ENCODE peak calls at places on chromosomes 16 and 17, in six cellular contexts. L is A549, F is cardiac muscle cell, O is heart left ventricle, G is kidney epithelial cell, U is LNCaP clone FGC. I is an unnamed sample.

GRCh38 chr16:57187508-57187854 is 1.4 kb downstream of the RSPRY1 start:
- DNase-seq in L (no peak), F (peak; percentile 22), O (no peak), G (no peak), U (no peak), I (no peak)

GRCh38 chr17:51371732-51372151 is 111.4 kb downstream of the UTP18 start:
- DNase-seq in L (peak; percentile 86), F (peak; percentile 70), O (no peak), G (no peak), U (peak; percentile 25), I (no peak)

GRCh38 chr16:47143329-47143676 is 442 bp downstream of the NETO2 start:
- DNase-seq in L (peak; percentile 84), F (peak; percentile 80), O (peak; percentile 57), G (no peak), U (peak; percentile 34), I (peak; percentile 80)

GRCh38 chr16:86798247-86799041 is 220.1 kb downstream of the FOXL1 start:
- DNase-seq in L (no peak), F (no peak), O (no peak), G (peak; percentile 56), U (no peak), I (no peak)

GRCh38 chr17:688100-688989 is 26.3 kb downstream of the VPS53 start:
- DNase-seq in L (peak; percentile 67), F (peak; percentile 59), O (no peak), G (no peak), U (no peak), I (no peak)

GRCh38 chr16:65663774-65664173 is 541.9 kb upstream of the CDH11 start:
- DNase-seq in L (no peak), F (no peak), O (no peak), G (no peak), U (no peak), I (no peak)

GRCh38 chr16:3542153-3542550 is 35.1 kb downstream of the NLRC3 start:
- DNase-seq in L (no peak), F (no peak), O (no peak), G (no peak), U (no peak), I (no peak)

GRCh38 chr17:8869416-8869815 is 1.9 kb upstream of the PIK3R6 start:
- DNase-seq in L (no peak), F (no peak), O (no peak), G (no peak), U (no peak), I (no peak)

GRCh38 chr16:56848955-56849689 is 15.9 kb upstream of the SLC12A3 start:
- DNase-seq in L (no peak), F (peak; percentile 69), O (no peak), G (peak; percentile 65), U (no peak), I (peak; percentile 20)

GRCh38 chr16:79599256-79599836 is 1.2 kb downstream of the MAF start:
- DNase-seq in L (peak; percentile 31), F (peak; percentile 4), O (peak; percentile 40), G (no peak), U (no peak), I (no peak)

GRCh38 chr16:34801875-34802274 is 1342.5 kb downstream of the TP53TG3F start:
- DNase-seq in L (no peak), F (no peak), O (no peak), G (no peak), U (no peak), I (peak; percentile 34)

GRCh38 chr16:12569061-12569460 is 234.6 kb downstream of the CPPED1 start:
- DNase-seq in L (no peak), F (no peak), O (no peak), G (no peak), U (no peak), I (no peak)

GRCh38 chr16:48963306-48963705 is 318.3 kb downstream of the CBLN1 start:
- DNase-seq in L (peak; percentile 17), F (no peak), O (peak; percentile 28), G (no peak), U (no peak), I (no peak)

GRCh38 chr16:88083582-88083981 is 132.3 kb downstream of the BANP start:
- DNase-seq in L (no peak), F (no peak), O (no peak), G (no peak), U (no peak), I (no peak)

GRCh38 chr17:81958633-81959342 is 2.2 kb downstream of the NOTUM start:
- DNase-seq in L (no peak), F (no peak), O (no peak), G (no peak), U (no peak), I (no peak)
- TF ChIP-seq CTCF in L (no peak), F (no peak), O (no peak), G (no peak), U (no peak), I (no peak)

DNA sequence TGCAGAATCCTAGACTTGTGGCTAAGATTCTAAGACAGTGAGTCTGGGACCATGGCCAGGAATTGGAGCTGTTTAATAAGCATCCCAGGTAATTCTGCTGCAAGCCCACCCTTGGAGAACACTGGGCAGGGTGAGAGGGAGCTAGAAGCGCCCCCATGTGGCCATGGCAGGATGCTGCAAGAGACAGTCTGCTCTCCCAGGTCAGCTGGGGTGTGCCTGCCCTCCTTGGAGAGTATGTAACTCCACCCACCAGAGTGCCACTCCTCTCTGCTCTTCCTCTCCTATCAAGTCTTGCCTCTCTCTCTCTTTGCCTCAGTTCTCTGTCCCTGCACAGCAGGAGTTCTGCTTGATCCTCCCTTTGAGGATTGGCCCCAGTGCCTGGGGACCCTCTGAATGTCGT is 14.9 kb downstream of the RCVRN start:
- DNase-seq in L (peak; percentile 75), F (peak; percentile 62), O (peak; percentile 38), G (no peak), U (no peak), I (no peak)
- TF ChIP-seq CTCF in L (peak; percentile 49), F (peak; percentile 91), O (peak; percentile 50), G (peak; percentile 58), U (peak; percentile 42), I (no peak)

GRCh38 chr16:13968835-13969234 is 48.9 kb downstream of the ERCC4 start:
- DNase-seq in L (no peak), F (no peak), O (no peak), G (no peak), U (no peak), I (no peak)
- TF ChIP-seq CTCF in L (peak; percentile 9), F (no peak), O (no peak), G (no peak), U (no peak), I (no peak)

DNA sequence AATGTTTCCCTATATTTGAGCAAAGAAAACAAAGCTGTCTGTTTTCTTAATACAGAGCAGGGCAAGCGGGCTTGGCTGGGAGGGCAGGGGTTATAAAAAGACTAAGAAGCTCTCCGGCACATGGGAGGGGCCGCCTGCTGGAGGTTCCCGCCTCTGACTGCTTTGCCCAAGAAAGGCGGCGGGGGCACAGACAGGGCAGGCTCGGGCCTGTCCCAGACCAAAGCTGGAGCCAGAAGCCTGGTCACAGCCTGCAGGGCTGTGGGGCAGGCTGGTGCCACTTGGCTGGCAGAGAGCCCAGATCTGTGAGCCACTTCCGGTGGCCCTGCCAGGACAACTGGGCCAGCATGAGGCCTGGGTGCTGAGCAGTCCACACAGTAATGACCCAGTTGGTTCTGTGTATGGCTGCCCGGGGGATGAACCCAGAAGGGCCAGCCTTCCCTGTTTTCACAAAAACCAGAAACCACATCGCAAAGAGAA is 89.4 kb downstream of the LITAF start:
- DNase-seq in L (peak; percentile 92), F (peak; percentile 65), O (peak; percentile 96), G (peak; percentile 29), U (peak; percentile 87), I (peak; percentile 74)
- TF ChIP-seq CTCF in L (no peak), F (peak; percentile 10), O (peak; percentile 30), G (peak; percentile 8), U (no peak), I (no peak)

GRCh38 chr17:34852614-34853013 is 108.6 kb downstream of the CCT6B start:
- DNase-seq in L (peak; percentile 40), F (no peak), O (no peak), G (no peak), U (no peak), I (no peak)
- TF ChIP-seq CTCF in L (no peak), F (no peak), O (no peak), G (no peak), U (no peak), I (no peak)

DNA sequence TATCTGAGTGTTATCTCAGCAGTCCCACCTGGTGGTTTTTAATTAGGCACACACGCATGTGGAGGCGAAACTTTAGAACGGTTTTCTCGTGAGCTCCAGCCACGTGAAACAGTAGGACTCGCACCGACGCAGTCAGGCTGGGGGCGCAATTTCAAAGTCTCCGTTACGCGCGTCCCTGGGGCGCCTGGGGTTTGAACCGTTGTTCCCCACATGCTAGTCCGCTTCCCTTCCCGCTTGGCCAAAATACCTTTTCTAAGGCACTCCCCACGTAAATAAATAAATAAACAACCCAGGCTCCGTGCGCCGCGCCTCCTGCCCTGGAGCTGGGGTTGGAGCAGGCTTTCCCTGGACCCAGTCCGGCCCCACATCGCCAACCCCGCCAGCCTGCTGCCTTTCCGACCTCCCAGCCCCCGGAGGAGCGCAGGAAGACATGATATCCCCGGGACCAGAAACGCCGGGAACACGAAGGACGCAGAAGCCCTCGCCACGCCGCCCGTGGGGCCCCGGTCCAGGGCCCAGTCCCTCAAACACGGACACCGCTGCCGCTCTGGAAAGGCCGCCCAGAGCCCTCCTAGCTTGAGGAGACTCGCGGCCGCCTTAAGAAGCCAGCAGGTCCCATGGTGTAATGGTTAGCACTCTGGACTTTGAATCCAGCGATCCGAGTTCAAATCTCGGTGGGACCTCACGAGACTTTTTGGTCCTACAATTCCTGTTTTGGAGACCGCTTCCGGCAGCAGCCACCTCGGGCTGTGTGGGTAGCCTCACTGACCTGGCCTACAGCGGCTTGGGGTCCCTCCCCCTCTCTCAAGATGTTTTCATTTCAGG is 18.2 kb downstream of the GNGT2 start:
- DNase-seq in L (peak; percentile 98), F (peak; percentile 91), O (peak; percentile 88), G (no peak), U (peak; percentile 72), I (peak; percentile 97)
- TF ChIP-seq CTCF in L (peak; percentile 70), F (peak; percentile 42), O (peak; percentile 55), G (peak; percentile 45), U (peak; percentile 35), I (no peak)